ENCODE peak calls at places on chromosomes 12 and 14, in five cellular contexts. O is tibial nerve, C is neural crest cell, T is epithelial cell of esophagus, U is mammary epithelial cell. D is an unnamed sample.

GRCh38 chr12:121668750-121669524 is 517 bp downstream of the MORN3 start:
- DNase-seq in O (no peak), C (peak), T (peak), U (no peak), D (peak)

GRCh38 chr14:100523536-100524025 is 63.6 kb downstream of the BEGAIN start:
- DNase-seq in O (no peak), C (no peak), T (no peak), U (no peak), D (no peak)

GRCh38 chr12:117361905-117362304 is 479 bp upstream of the NOS1 start:
- DNase-seq in O (no peak), C (no peak), T (no peak), U (no peak), D (no peak)

GRCh38 chr12:45148017-45148416 is 67.9 kb upstream of the ANO6 start:
- DNase-seq in O (no peak), C (no peak), T (no peak), U (no peak), D (no peak)

GRCh38 chr12:45853550-45853949 is 124.0 kb downstream of the ARID2 start:
- DNase-seq in O (no peak), C (no peak), T (no peak), U (no peak), D (no peak)

GRCh38 chr14:26606729-26607128 is 8.9 kb upstream of the NOVA1 start:
- DNase-seq in O (no peak), C (no peak), T (no peak), U (no peak), D (no peak)

GRCh38 chr12:25387136-25388050 is 136.7 kb upstream of the KRAS start:
- DNase-seq in O (peak), C (peak), T (peak), U (peak), D (peak)

GRCh38 chr14:23114669-23115491 is 4.2 kb downstream of the CEBPE start:
- DNase-seq in O (no peak), C (no peak), T (peak), U (peak), D (no peak)

GRCh38 chr14:65824285-65824977 is 411.9 kb downstream of the FUT8 start:
- DNase-seq in O (no peak), C (peak), T (peak), U (peak), D (peak)

GRCh38 chr14:89921346-89921745 is 33.2 kb downstream of the EFCAB11 start:
- DNase-seq in O (no peak), C (no peak), T (peak), U (no peak), D (no peak)

GRCh38 chr12:45315462-45315861 is 99.6 kb downstream of the ANO6 start:
- DNase-seq in O (no peak), C (no peak), T (no peak), U (no peak), D (no peak)

GRCh38 chr12:40261937-40262336 is 37.1 kb downstream of the LRRK2 start:
- DNase-seq in O (no peak), C (no peak), T (no peak), U (no peak), D (no peak)

GRCh38 chr14:61585598-61586538 is 109.4 kb upstream of the HIF1A start:
- DNase-seq in O (peak), C (no peak), T (peak), U (no peak), D (no peak)

GRCh38 chr12:29149691-29150382 is 759 bp downstream of the FAR2 start:
- DNase-seq in O (no peak), C (peak), T (no peak), U (no peak), D (no peak)

GRCh38 chr12:105569886-105570285 is 239.4 kb downstream of the C12orf75 start:
- DNase-seq in O (no peak), C (no peak), T (no peak), U (no peak), D (no peak)

GRCh38 chr14:22099942-22100763 is 426.5 kb upstream of the OR4E1 start:
- DNase-seq in O (peak), C (peak), T (peak), U (peak), D (peak)

GRCh38 chr12:57270966-57271470 is 20.0 kb upstream of the STAC3 start:
- DNase-seq in O (no peak), C (no peak), T (no peak), U (no peak), D (no peak)

GRCh38 chr14:88166616-88167015 is 156.5 kb downstream of the KCNK10 start:
- DNase-seq in O (no peak), C (no peak), T (peak), U (peak), D (no peak)

GRCh38 chr14:23577004-23577681 is 1.4 kb downstream of the JPH4 start:
- DNase-seq in O (no peak), C (no peak), T (no peak), U (no peak), D (peak)

GRCh38 chr12:62692884-62693283 is 226.3 kb downstream of the MON2 start:
- DNase-seq in O (no peak), C (no peak), T (peak), U (peak), D (no peak)

GRCh38 chr12:6613015-6613775 is 6.0 kb upstream of the CHD4 start:
- DNase-seq in O (peak), C (peak), T (peak), U (peak), D (no peak)

GRCh38 chr12:105378821-105379400 is 48.4 kb downstream of the C12orf75 start:
- DNase-seq in O (no peak), C (peak), T (no peak), U (no peak), D (peak)

GRCh38 chr12:16076553-16076952 is 165.4 kb downstream of the DERA start:
- DNase-seq in O (no peak), C (no peak), T (peak), U (peak), D (peak)

GRCh38 chr12:79895804-79896203 is 39.1 kb downstream of the PPP1R12A start:
- DNase-seq in O (no peak), C (no peak), T (no peak), U (no peak), D (no peak)

GRCh38 chr14:21098134-21098891 is at the start of gene ZNF219:
- DNase-seq in O (no peak), C (peak), T (peak), U (peak), D (peak)

GRCh38 chr12:50055831-50056628 is 1.4 kb upstream of the ASIC1 start:
- DNase-seq in O (no peak), C (peak), T (peak), U (peak), D (peak)

GRCh38 chr12:96195845-96196451 is 1.8 kb downstream of the ELK3 start:
- DNase-seq in O (no peak), C (peak), T (peak), U (peak), D (no peak)

DNA sequence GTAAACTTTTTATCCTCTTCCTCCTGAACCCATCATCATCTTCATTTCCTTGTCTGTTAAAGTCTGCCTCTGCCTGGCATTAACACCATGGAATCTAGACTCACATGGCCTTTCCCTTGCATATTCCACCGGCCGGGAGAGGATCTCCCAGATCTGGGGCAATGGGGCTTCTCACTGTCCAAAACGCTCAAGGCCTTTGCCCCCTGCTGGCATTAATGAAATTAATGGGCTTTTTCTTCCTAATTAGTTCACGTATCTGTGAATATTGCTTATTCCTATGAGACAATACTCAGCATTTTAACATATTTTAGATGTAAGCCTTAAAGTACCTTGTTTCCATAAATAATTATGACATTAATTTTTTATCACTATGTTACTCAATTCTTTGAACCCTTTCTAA is 42.9 kb upstream of the CAPRIN2 start:
- DNase-seq in O (no peak), C (no peak), T (no peak), U (no peak), D (no peak)
- TF ChIP-seq CTCF in O (no peak), C (no peak), T (no peak), U (peak), D (peak)

GRCh38 chr12:109900752-109901580 is 892 bp downstream of the TCHP start:
- DNase-seq in O (no peak), C (no peak), T (no peak), U (no peak), D (peak)

GRCh38 chr12:109902866-109903265 is 2.8 kb downstream of the TCHP start:
- DNase-seq in O (no peak), C (no peak), T (no peak), U (no peak), D (no peak)

GRCh38 chr12:109910254-109910968 is 10.3 kb downstream of the TCHP start:
- DNase-seq in O (no peak), C (no peak), T (no peak), U (no peak), D (no peak)

GRCh38 chr12:109899783-109900751 is at the start of gene TCHP:
- DNase-seq in O (peak), C (peak), T (peak), U (peak), D (peak)

DNA sequence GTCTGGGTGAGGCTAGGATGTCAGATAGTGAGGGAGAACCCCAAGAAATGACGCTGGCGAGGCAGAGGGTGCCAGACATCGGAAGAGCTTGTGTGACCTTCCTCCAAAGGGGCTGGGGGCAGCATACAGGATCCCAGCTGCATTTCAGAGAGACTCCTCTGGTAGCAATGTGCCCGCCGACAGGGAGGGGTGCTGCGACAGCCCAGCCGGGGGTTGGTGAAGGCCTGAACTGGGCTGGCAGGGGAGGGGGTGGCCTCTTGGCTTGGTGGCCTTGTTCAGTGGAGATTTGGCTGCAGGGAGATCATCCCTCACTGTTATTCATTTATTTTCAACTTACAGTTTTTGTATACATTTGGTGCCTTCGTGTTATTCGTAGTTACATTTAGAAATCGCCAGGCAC is 5.2 kb downstream of the TCHP start:
- DNase-seq in O (no peak), C (no peak), T (no peak), U (no peak), D (no peak)
- TF ChIP-seq CTCF in O (no peak), C (no peak), T (no peak), U (no peak), D (no peak)

GRCh38 chr12:101671157-101671791 is 26.2 kb upstream of the CHPT1 start:
- DNase-seq in O (no peak), C (no peak), T (no peak), U (no peak), D (no peak)

GRCh38 chr12:101666017-101666728 is 31.3 kb upstream of the CHPT1 start:
- DNase-seq in O (no peak), C (no peak), T (no peak), U (no peak), D (no peak)

GRCh38 chr12:101671839-101672238 is 25.6 kb upstream of the CHPT1 start:
- DNase-seq in O (no peak), C (no peak), T (no peak), U (no peak), D (no peak)

GRCh38 chr12:101667591-101667990 is 29.8 kb upstream of the CHPT1 start:
- DNase-seq in O (no peak), C (no peak), T (no peak), U (no peak), D (no peak)

GRCh38 chr12:101670007-101670671 is 27.3 kb upstream of the CHPT1 start:
- DNase-seq in O (no peak), C (peak), T (peak), U (peak), D (peak)
- TF ChIP-seq CTCF in O (peak), C (peak), T (peak), U (peak), D (peak)

DNA sequence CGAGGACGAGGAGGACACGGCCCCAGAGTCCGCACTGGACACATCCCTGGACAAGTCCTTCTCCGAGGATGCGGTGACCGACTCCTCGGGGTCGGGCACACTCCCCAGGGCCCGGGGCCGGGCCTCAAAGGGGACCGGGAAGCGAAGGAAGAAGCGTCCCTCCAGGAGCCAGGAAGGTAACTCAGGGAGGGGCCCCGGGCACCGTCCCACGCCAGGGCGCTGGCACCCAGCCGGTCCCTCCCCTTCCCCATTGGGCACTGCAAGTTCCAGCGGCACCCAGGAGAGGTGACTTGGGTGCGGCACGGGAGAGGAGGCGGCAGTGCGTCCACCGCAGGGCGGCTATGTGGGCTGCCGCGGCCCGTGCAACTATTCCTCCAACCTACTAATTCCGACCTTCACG is 9.3 kb upstream of the ADSS1 start:
- DNase-seq in O (no peak), C (no peak), T (no peak), U (no peak), D (no peak)
- TF ChIP-seq CTCF in O (no peak), C (no peak), T (no peak), U (no peak), D (no peak)